ENCODE peak calls at places on chromosomes 6 and 20, in eight cellular contexts. D is effector memory CD8-positive, alpha-beta T cell; T is tibial nerve; I is choroid plexus epithelial cell; Q is GM13976; Y is NCI-H2029 treated with DMSO at 0.1 percent for 48 hours; H is HuH-7; Z is Kasumi-1. N is an unnamed sample.

GRCh38 chr20:36153754-36154695 is 515 bp upstream of the EPB41L1 start:
- DNase-seq in T (peak), Q (peak), Z (peak), I (peak), H (peak), Y (peak), D (no peak), N (peak)

GRCh38 chr6:11350294-11350693 is 117.8 kb upstream of the NEDD9 start:
- DNase-seq in Y (no peak), H (no peak), I (peak), Q (no peak), Z (peak), T (no peak), D (no peak), N (no peak)

GRCh38 chr6:26152226-26153101 is 65.2 kb downstream of the HFE start:
- DNase-seq in T (no peak), Z (no peak), D (no peak), H (no peak), I (no peak), Q (no peak), Y (no peak), N (no peak)

GRCh38 chr6:11779308-11780096 is 899 bp upstream of the ADTRP start:
- DNase-seq in Z (no peak), I (no peak), T (no peak), Y (no peak), H (no peak), Q (no peak), D (no peak), N (no peak)

GRCh38 chr20:57205625-57206219 is 60.7 kb downstream of the BMP7 start:
- DNase-seq in I (peak), Q (no peak), Z (no peak), T (no peak), Y (no peak), H (no peak), D (no peak), N (no peak)

GRCh38 chr6:127496471-127496870 is 22.7 kb downstream of the MTCL3 start:
- DNase-seq in I (peak), Y (no peak), T (no peak), Z (no peak), D (no peak), Q (no peak), H (no peak), N (no peak)

GRCh38 chr6:35810831-35811698 is 5.9 kb downstream of the LHFPL5 start:
- DNase-seq in Y (peak), H (no peak), I (peak), Q (no peak), T (no peak), D (no peak), Z (no peak), N (no peak)

GRCh38 chr20:44204156-44204831 is 6.3 kb downstream of the OSER1 start:
- DNase-seq in T (no peak), H (no peak), Q (no peak), Y (no peak), D (no peak), I (peak), Z (no peak), N (no peak)

GRCh38 chr6:113352029-113352801 is 504.9 kb upstream of the MARCKS start:
- DNase-seq in T (no peak), I (peak), Q (no peak), Z (no peak), Y (no peak), H (peak), D (no peak), N (no peak)

GRCh38 chr20:34852298-34852697 is 20.4 kb downstream of the GGT7 start:
- DNase-seq in Y (no peak), Q (no peak), I (no peak), T (no peak), D (no peak), Z (no peak), H (no peak), N (no peak)

GRCh38 chr20:46438156-46438750 is 31.8 kb upstream of the ELMO2 start:
- DNase-seq in I (peak), D (peak), T (no peak), Q (peak), H (peak), Y (no peak), Z (peak), N (no peak)

GRCh38 chr6:22512716-22513452 is 56.5 kb upstream of the HDGFL1 start:
- DNase-seq in Z (no peak), T (no peak), H (no peak), I (peak), Y (no peak), Q (no peak), D (no peak), N (no peak)

GRCh38 chr6:89375427-89375868 is 22.9 kb upstream of the UBE2J1 start:
- DNase-seq in H (peak), Z (peak), T (no peak), D (peak), Q (no peak), Y (peak), I (peak), N (peak)

GRCh38 chr20:8248051-8248450 is 116.0 kb downstream of the PLCB1 start:
- DNase-seq in H (no peak), Y (no peak), D (no peak), T (no peak), Z (no peak), Q (no peak), I (no peak), N (no peak)